ENCODE peak calls at places on chromosomes 2 and 18, in nine cellular contexts. P is stimulated activated CD4-positive, alpha-beta T cell treated with anti-CD3 and anti-CD28 coated beads, Interleukin-12 subunit alpha, Interleukin-12 subunit beta, amount 100 ng/mL, for 4 hours; A is GM18507; E is substantia nigra; R is GM03348; K is choroid plexus epithelial cell; O is activated naive CD4-positive, alpha-beta T cell treated with anti-CD3 and anti-CD28 coated beads for 36 hours; X is NCI-H460; L is kidney glomerular epithelial cell. B is an unnamed sample.

GRCh38 chr2:214630402-214631035 is 179.0 kb downstream of the BARD1 start:
- DNase-seq in P (no peak), A (no peak), E (no peak), R (peak; percentile 14), K (peak; percentile 9), O (no peak), X (no peak), L (no peak), B (no peak)

GRCh38 chr18:13246121-13246520 is 27.6 kb downstream of the LDLRAD4 start:
- DNase-seq in P (no peak), A (no peak), E (no peak), R (no peak), K (no peak), O (no peak), X (no peak), L (no peak), B (no peak)

GRCh38 chr2:163341426-163341825 is 394.4 kb downstream of the FIGN start:
- DNase-seq in P (no peak), A (no peak), E (no peak), R (no peak), K (peak; percentile 63), O (no peak), X (no peak), L (peak; percentile 19), B (no peak)

GRCh38 chr2:234178309-234179030 is 128.0 kb downstream of the SPP2 start:
- DNase-seq in P (no peak), A (no peak), E (no peak), R (no peak), K (peak; percentile 29), O (no peak), X (peak; percentile 15), L (no peak), B (no peak)

GRCh38 chr18:80109676-80110078 is 615 bp downstream of the ADNP2 start:
- DNase-seq in P (no peak), A (no peak), E (no peak), R (peak; percentile 89), K (peak; percentile 53), O (peak; percentile 30), X (no peak), L (peak; percentile 16), B (peak; percentile 15)

GRCh38 chr2:43472527-43473194 is 123.2 kb downstream of the THADA start:
- DNase-seq in P (no peak), A (no peak), E (no peak), R (no peak), K (no peak), O (no peak), X (no peak), L (peak; percentile 14), B (no peak)

GRCh38 chr2:71792926-71793761 is 339.8 kb downstream of the DYSF start:
- DNase-seq in P (no peak), A (no peak), E (no peak), R (peak; percentile 43), K (peak; percentile 39), O (no peak), X (no peak), L (no peak), B (no peak)

GRCh38 chr2:209380278-209380677 is 43.6 kb upstream of the MAP2 start:
- DNase-seq in P (no peak), A (peak; percentile 2), E (no peak), R (no peak), K (no peak), O (no peak), X (no peak), L (peak; percentile 57), B (no peak)

GRCh38 chr2:233108611-233109490 is 48.7 kb downstream of the INPP5D start:
- DNase-seq in P (no peak), A (no peak), E (no peak), R (no peak), K (no peak), O (no peak), X (no peak), L (no peak), B (no peak)

GRCh38 chr2:604385-604784 is 72.8 kb downstream of the TMEM18 start:
- DNase-seq in P (no peak), A (no peak), E (no peak), R (no peak), K (no peak), O (no peak), X (no peak), L (no peak), B (no peak)

GRCh38 chr2:237665713-237666143 is 38.3 kb downstream of the LRRFIP1 start:
- DNase-seq in P (no peak), A (peak; percentile 14), E (no peak), R (no peak), K (peak; percentile 13), O (no peak), X (no peak), L (peak; percentile 19), B (no peak)

GRCh38 chr2:240149943-240150784 is 9.7 kb upstream of the OTOS start:
- DNase-seq in P (peak; percentile 26), A (peak; percentile 49), E (no peak), R (peak; percentile 87), K (peak; percentile 57), O (peak; percentile 44), X (peak; percentile 41), L (peak; percentile 6), B (peak; percentile 62)

GRCh38 chr2:80854831-80855230 is 550.3 kb upstream of the LRRTM1 start:
- DNase-seq in P (no peak), A (no peak), E (no peak), R (no peak), K (no peak), O (no peak), X (no peak), L (no peak), B (no peak)

GRCh38 chr2:104945211-104945610 is 91.3 kb downstream of the POU3F3 start:
- DNase-seq in P (no peak), A (no peak), E (no peak), R (no peak), K (no peak), O (no peak), X (no peak), L (no peak), B (no peak)

GRCh38 chr18:35692866-35693265 is 111.3 kb downstream of the GALNT1 start:
- DNase-seq in P (no peak), A (no peak), E (no peak), R (no peak), K (no peak), O (no peak), X (no peak), L (no peak), B (no peak)

GRCh38 chr18:7566587-7567486 is at the start of gene PTPRM:
- DNase-seq in P (peak; percentile 48), A (no peak), E (peak; percentile 62), R (peak; percentile 97), K (peak; percentile 83), O (peak; percentile 54), X (peak; percentile 76), L (peak; percentile 79), B (peak; percentile 75)

GRCh38 chr2:134835471-134835870 is 2.9 kb upstream of the ACMSD start:
- DNase-seq in P (no peak), A (no peak), E (no peak), R (no peak), K (no peak), O (no peak), X (no peak), L (no peak), B (no peak)

GRCh38 chr2:203782262-203782976 is 76.0 kb downstream of the CD28 start:
- DNase-seq in P (peak; percentile 32), A (no peak), E (peak; percentile 6), R (peak; percentile 82), K (peak; percentile 98), O (peak; percentile 86), X (peak; percentile 71), L (peak; percentile 77), B (peak; percentile 20)